ENCODE peak calls at places on chromosomes 6 and 20, in five cellular contexts. U, B, Z, N and T are unnamed samples.

GRCh38 chr6:5260111-5260620 is 584 bp downstream of the LYRM4 start:
- DNase-seq in U (peak), B (no peak), Z (peak), N (peak), T (peak)

GRCh38 chr6:155495011-155495768 is 39.6 kb upstream of the NOX3 start:
- DNase-seq in U (no peak), B (peak), Z (peak), N (peak), T (peak)

GRCh38 chr20:1469925-1470571 is 3.4 kb upstream of the NSFL1C start:
- DNase-seq in U (peak), B (peak), Z (peak), N (peak), T (peak)

GRCh38 chr6:106872044-106872443 is 102.5 kb downstream of the CD24 start:
- DNase-seq in U (no peak), B (no peak), Z (no peak), N (no peak), T (no peak)

GRCh38 chr20:57990396-57990987 is 238.0 kb downstream of the ANKRD60 start:
- DNase-seq in U (no peak), B (no peak), Z (no peak), N (peak), T (no peak)

GRCh38 chr6:53032853-53033252 is 32.4 kb upstream of the FBXO9 start:
- DNase-seq in U (no peak), B (no peak), Z (no peak), N (peak), T (no peak)

GRCh38 chr6:36677753-36678487 is 594 bp upstream of the CDKN1A start:
- DNase-seq in U (no peak), B (no peak), Z (no peak), N (no peak), T (no peak)

GRCh38 chr20:8774412-8774811 is 294.5 kb upstream of the PLCB4 start:
- DNase-seq in U (no peak), B (no peak), Z (no peak), N (no peak), T (no peak)

GRCh38 chr20:19885981-19886665 is 128.1 kb downstream of the RIN2 start:
- DNase-seq in U (peak), B (peak), Z (peak), N (peak), T (peak)

GRCh38 chr6:492816-493414 is 101.4 kb downstream of the IRF4 start:
- DNase-seq in U (no peak), B (no peak), Z (no peak), N (no peak), T (no peak)

GRCh38 chr6:38493929-38494547 is 145.7 kb downstream of the BTBD9 start:
- DNase-seq in U (no peak), B (peak), Z (peak), N (peak), T (peak)

GRCh38 chr6:70758883-70759282 is 91.2 kb downstream of the SMAP1 start:
- DNase-seq in U (no peak), B (no peak), Z (no peak), N (no peak), T (no peak)

GRCh38 chr6:56246941-56247653 is at the start of gene COL21A1:
- DNase-seq in U (peak), B (peak), Z (peak), N (no peak), T (peak)